ENCODE peak calls at places on chromosomes 5 and 9, in six cellular contexts. H is Panc1, L is transverse colon, P is stomach, N is GM12892, X is endothelial cell of umbilical vein. D is an unnamed sample.

GRCh38 chr5:35122819-35123218 is 75.1 kb upstream of the AGXT2 start:
- DNase-seq in H (no peak), L (no peak), P (no peak), N (no peak), X (no peak), D (no peak)

GRCh38 chr9:20754556-20754955 is 70.5 kb downstream of the FOCAD start:
- DNase-seq in H (no peak), L (no peak), P (no peak), N (no peak), X (no peak), D (no peak)

GRCh38 chr5:1636981-1637638 is 113.3 kb upstream of the LPCAT1 start:
- DNase-seq in H (no peak), L (no peak), P (no peak), N (no peak), X (no peak), D (no peak)

GRCh38 chr5:155150012-155150411 is 136.5 kb downstream of the KIF4B start:
- DNase-seq in H (no peak), L (no peak), P (no peak), N (no peak), X (no peak), D (no peak)

GRCh38 chr5:121497176-121497575 is 354.5 kb upstream of the FTMT start:
- DNase-seq in H (no peak), L (no peak), P (no peak), N (no peak), X (no peak), D (no peak)

GRCh38 chr9:17135578-17135904 is 701 bp downstream of the CNTLN start:
- DNase-seq in H (no peak), L (no peak), P (no peak), N (no peak), X (peak), D (no peak)

GRCh38 chr5:142821733-142822487 is 51.7 kb downstream of the ARHGAP26 start:
- DNase-seq in H (peak), L (no peak), P (no peak), N (no peak), X (peak), D (no peak)

GRCh38 chr9:129489838-129490582 is 130.9 kb downstream of the C9orf50 start:
- DNase-seq in H (no peak), L (no peak), P (no peak), N (no peak), X (no peak), D (no peak)

GRCh38 chr9:94627287-94627686 is 12.0 kb downstream of the FBP1 start:
- DNase-seq in H (no peak), L (no peak), P (no peak), N (no peak), X (no peak), D (no peak)

GRCh38 chr9:70387663-70388062 is 26.8 kb downstream of the KLF9 start:
- DNase-seq in H (no peak), L (no peak), P (no peak), N (no peak), X (no peak), D (peak)

GRCh38 chr9:129166962-129167557 is 11.0 kb downstream of the IER5L start:
- DNase-seq in H (no peak), L (peak), P (peak), N (no peak), X (peak), D (peak)

GRCh38 chr9:37187269-37187668 is 66.9 kb downstream of the ZCCHC7 start:
- DNase-seq in H (no peak), L (peak), P (no peak), N (no peak), X (no peak), D (no peak)

GRCh38 chr9:110802416-110803035 is 133.9 kb downstream of the MUSK start:
- DNase-seq in H (no peak), L (no peak), P (no peak), N (no peak), X (no peak), D (no peak)

GRCh38 chr9:29968831-29969230 is 2395.6 kb upstream of the C9orf72 start:
- DNase-seq in H (no peak), L (no peak), P (no peak), N (no peak), X (no peak), D (peak)

GRCh38 chr5:21121213-21121612 is 1133.2 kb upstream of the CDH18 start:
- DNase-seq in H (no peak), L (no peak), P (no peak), N (no peak), X (no peak), D (no peak)

GRCh38 chr5:132019857-132020555 is 8.5 kb upstream of the ACSL6 start:
- DNase-seq in H (no peak), L (peak), P (peak), N (peak), X (no peak), D (no peak)

GRCh38 chr5:1414311-1415058 is 30.8 kb downstream of the SLC6A3 start:
- DNase-seq in H (no peak), L (no peak), P (no peak), N (no peak), X (no peak), D (no peak)

GRCh38 chr5:108726446-108727091 is 21.1 kb upstream of the FER start:
- DNase-seq in H (no peak), L (no peak), P (no peak), N (no peak), X (no peak), D (no peak)

GRCh38 chr9:130345993-130346385 is 80.4 kb downstream of the HMCN2 start:
- DNase-seq in H (no peak), L (no peak), P (no peak), N (no peak), X (no peak), D (peak)

GRCh38 chr5:52999357-52999949 is 10.3 kb downstream of the ITGA2 start:
- DNase-seq in H (no peak), L (no peak), P (no peak), N (no peak), X (no peak), D (no peak)

GRCh38 chr9:91758491-91758981 is 191.5 kb downstream of the ROR2 start:
- DNase-seq in H (no peak), L (peak), P (peak), N (peak), X (peak), D (no peak)

GRCh38 chr5:69230181-69230580 is 4.5 kb upstream of the CDK7 start:
- DNase-seq in H (no peak), L (no peak), P (no peak), N (no peak), X (no peak), D (peak)

GRCh38 chr5:106699198-106699597 is 971.5 kb downstream of the EFNA5 start:
- DNase-seq in H (no peak), L (no peak), P (no peak), N (no peak), X (no peak), D (no peak)

GRCh38 chr9:7489018-7489417 is 310.6 kb downstream of the DMAC1 start:
- DNase-seq in H (no peak), L (peak), P (no peak), N (no peak), X (no peak), D (no peak)

GRCh38 chr9:10612649-10613398 is at the start of gene PTPRD:
- DNase-seq in H (no peak), L (peak), P (peak), N (peak), X (no peak), D (peak)

GRCh38 chr5:67341478-67341877 is 144.9 kb upstream of the CD180 start:
- DNase-seq in H (no peak), L (no peak), P (no peak), N (no peak), X (no peak), D (no peak)

GRCh38 chr5:67347821-67348220 is 151.2 kb upstream of the CD180 start:
- DNase-seq in H (no peak), L (no peak), P (no peak), N (no peak), X (no peak), D (no peak)

GRCh38 chr5:67344870-67345269 is 148.3 kb upstream of the CD180 start:
- DNase-seq in H (no peak), L (no peak), P (no peak), N (no peak), X (no peak), D (no peak)

GRCh38 chr5:67346611-67347010 is 150.0 kb upstream of the CD180 start:
- DNase-seq in H (no peak), L (no peak), P (no peak), N (no peak), X (no peak), D (no peak)

DNA sequence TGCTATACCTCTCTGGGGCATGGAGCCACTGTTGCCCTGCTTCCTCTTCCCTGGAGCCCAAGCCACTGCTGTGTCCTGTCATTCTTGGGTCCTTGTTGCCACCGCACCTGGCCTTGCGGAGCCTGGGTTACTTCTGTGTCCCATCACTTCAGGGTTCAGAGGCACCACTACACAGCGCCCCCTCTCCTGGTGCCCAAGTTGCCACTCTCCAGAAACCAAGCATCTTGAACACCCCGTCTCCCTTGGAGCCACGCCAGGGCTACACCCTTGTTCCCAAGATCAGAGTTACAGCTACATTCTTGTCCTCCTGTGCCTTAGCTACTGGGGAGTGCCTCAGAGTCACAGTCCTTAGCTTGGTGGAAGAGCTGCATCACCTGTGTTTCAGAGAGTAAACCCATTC is 147.2 kb upstream of the CD180 start:
- DNase-seq in H (no peak), L (no peak), P (no peak), N (no peak), X (no peak), D (no peak)
- TF ChIP-seq POLR2AphosphoS5 in H (no peak), L (no peak), P (no peak), N (no peak), X (no peak), D (no peak)

DNA sequence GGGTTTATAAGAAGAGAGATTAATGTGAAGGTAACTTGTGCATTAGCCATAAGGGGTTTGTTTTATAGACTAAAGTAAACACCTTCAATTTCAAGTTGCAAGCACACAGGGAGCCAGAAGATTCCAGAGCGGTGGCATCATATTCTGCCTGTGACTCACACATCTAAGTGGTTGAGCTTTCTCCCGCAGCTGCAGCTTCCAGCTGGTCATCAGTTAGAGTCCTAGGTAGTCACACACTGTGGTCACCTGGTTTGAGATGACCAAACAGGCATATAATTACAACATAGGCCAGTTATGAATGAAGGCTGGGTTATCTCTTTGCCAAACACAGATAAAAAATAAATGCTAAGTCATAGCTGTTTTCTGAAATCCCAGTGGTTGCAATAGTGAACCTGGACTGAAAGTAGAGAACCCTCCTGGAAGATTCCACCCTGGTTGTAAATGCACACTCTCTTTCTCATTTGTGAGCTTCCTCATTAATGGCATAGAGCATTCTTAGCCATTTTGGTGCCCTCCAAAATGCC is 171.3 kb downstream of the GDNF start:
- DNase-seq in H (peak), L (peak), P (peak), N (no peak), X (peak), D (peak)
- TF ChIP-seq POLR2AphosphoS5 in H (peak), L (peak), P (peak), N (no peak), X (peak), D (no peak)

DNA sequence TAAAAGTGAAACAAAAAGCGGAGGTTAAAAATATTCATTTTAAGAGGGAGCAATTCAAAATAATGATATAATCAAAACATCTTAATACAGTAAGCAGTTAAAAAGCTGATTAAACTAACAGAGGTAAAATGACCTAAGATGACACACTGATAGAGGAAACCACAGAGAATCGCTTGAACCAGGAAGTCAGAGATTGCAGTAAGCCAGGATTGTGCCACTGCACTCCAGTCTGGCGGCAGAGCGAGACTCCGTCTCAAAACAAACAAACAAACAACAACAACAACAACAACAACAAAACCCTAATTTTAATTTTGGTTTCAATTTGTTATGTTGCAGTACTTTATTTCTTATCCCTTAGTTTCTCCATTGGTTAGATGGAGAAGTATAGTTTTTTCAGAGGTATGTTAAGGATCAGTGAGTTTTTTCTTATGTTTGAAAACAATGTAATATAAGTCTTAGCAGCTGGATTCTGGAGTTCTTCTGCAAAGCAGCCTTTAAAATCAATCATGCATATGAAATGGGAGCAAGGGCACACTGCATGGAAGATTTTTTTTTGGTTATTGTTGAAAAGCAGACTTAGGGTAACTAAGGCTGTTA is 58.5 kb downstream of the MLANA start:
- DNase-seq in H (no peak), L (no peak), P (no peak), N (no peak), X (no peak), D (no peak)
- TF ChIP-seq POLR2AphosphoS5 in H (no peak), L (no peak), P (no peak), N (no peak), X (no peak), D (no peak)

DNA sequence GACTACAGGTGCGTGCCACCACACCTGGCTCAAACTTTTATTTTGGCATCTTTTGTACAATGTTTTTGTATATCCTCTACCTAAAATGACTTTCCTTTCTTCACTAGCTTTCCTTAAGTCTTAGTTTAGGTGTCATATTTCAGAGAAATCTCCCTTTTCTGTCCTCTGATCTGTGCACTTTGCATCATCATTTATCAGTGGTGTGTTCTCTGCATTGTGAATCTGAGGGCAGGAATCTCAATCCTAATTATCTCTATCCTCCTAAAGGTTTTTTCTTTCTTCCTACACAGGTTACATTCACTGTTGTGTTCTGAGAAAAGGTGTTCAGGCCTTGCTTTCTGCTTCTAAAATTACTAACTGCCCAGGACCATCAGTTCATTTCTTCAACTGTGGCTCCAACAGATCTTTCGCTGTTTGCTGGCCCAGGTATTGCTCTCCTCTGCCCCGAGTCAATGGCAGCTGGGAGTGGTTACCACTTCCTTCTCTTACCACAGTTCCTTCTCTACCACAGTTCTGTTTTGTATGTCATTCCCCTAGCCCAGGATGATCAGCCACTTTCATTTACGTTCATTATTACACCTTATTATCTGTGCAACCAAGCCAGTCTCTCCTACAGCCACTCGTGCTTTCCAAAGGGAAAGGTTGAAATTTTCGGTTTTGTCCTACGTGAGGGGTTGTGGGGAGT is 14.0 kb downstream of the TGFBR1 start:
- DNase-seq in H (no peak), L (peak), P (no peak), N (peak), X (no peak), D (no peak)
- TF ChIP-seq POLR2AphosphoS5 in H (no peak), L (no peak), P (no peak), N (no peak), X (no peak), D (no peak)

GRCh38 chr5:9832921-9833320 is 202.8 kb upstream of the TAS2R1 start:
- DNase-seq in H (no peak), L (no peak), P (no peak), N (no peak), X (no peak), D (no peak)

GRCh38 chr5:9835121-9835770 is 205.1 kb upstream of the TAS2R1 start:
- DNase-seq in H (no peak), L (no peak), P (no peak), N (no peak), X (no peak), D (no peak)

GRCh38 chr5:9833871-9834270 is 203.7 kb upstream of the TAS2R1 start:
- DNase-seq in H (no peak), L (no peak), P (no peak), N (no peak), X (no peak), D (no peak)

GRCh38 chr5:9841516-9841915 is 211.4 kb upstream of the TAS2R1 start:
- DNase-seq in H (no peak), L (no peak), P (no peak), N (no peak), X (no peak), D (no peak)

DNA sequence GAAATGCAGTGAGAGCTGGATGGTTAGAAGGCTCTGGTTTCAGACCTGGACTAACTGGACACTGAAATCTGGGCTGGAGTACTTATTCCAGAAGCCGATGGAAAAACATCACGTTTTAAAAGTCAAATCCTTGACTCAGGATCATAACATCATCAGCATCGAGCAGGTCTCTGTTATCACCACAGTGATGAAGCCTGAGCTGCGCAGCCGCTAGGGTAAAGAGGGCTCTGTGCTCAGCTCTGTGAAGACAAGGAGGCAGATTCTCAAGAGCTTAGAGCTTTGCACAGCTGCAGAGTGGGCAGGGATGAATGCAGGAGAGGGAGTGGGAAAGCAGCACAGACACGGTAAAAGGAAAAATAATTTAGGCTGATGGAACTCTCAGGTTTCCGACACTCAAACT is 208.8 kb upstream of the TAS2R1 start:
- DNase-seq in H (no peak), L (no peak), P (no peak), N (no peak), X (no peak), D (no peak)
- TF ChIP-seq POLR2AphosphoS5 in H (no peak), L (no peak), P (no peak), N (no peak), X (no peak), D (no peak)